ENCODE peak calls at places on chromosomes 3 and 15, in four cellular contexts. Y is K562, R is HepG2, L is GM12878. F is an unnamed sample.

GRCh38 chr15:42084465-42085235 is 9.7 kb downstream of the PLA2G4D start:
- DNase-seq in Y (peak), R (peak), L (no peak), F (peak)

GRCh38 chr3:18652781-18653180 is 227.6 kb upstream of the SATB1 start:
- DNase-seq in L (no peak), R (no peak), Y (no peak), F (no peak)

GRCh38 chr3:165011557-165011956 is 66.7 kb downstream of the SI start:
- DNase-seq in Y (no peak), L (no peak), R (no peak), F (no peak)

GRCh38 chr3:64971584-64971983 is 283.8 kb upstream of the ADAMTS9 start:
- DNase-seq in L (no peak), R (no peak), Y (no peak), F (no peak)

GRCh38 chr3:48478631-48479555 is 25.1 kb downstream of the SHISA5 start:
- DNase-seq in R (peak), Y (no peak), L (no peak), F (no peak)

GRCh38 chr3:50630916-50631315 is 14.0 kb downstream of the MAPKAPK3 start:
- DNase-seq in L (no peak), Y (no peak), R (no peak), F (no peak)

GRCh38 chr3:149134560-149134959 is 5.1 kb downstream of the HPS3 start:
- DNase-seq in Y (no peak), R (no peak), L (no peak), F (no peak)

GRCh38 chr3:124634210-124635168 is 95.8 kb upstream of the UMPS start:
- DNase-seq in Y (no peak), R (peak), L (no peak), F (peak)

GRCh38 chr3:116669576-116669975 is 40.0 kb upstream of the TUSC7 start:
- DNase-seq in L (no peak), R (no peak), Y (no peak), F (no peak)

GRCh38 chr3:111605016-111605415 is 9.9 kb upstream of the ZBED2 start:
- DNase-seq in L (no peak), Y (no peak), R (no peak), F (no peak)

GRCh38 chr15:35465763-35466162 is 80.2 kb downstream of the DPH6 start:
- DNase-seq in L (no peak), R (no peak), Y (no peak), F (no peak)

GRCh38 chr3:16884748-16885587 is at the start of gene PLCL2:
- DNase-seq in Y (peak), L (no peak), R (no peak), F (peak)

GRCh38 chr3:47018269-47018611 is 38.8 kb downstream of the NBEAL2 start:
- DNase-seq in R (peak), Y (no peak), L (no peak), F (no peak)

GRCh38 chr3:144772372-144772771 is 800.7 kb downstream of the DIPK2A start:
- DNase-seq in Y (no peak), R (no peak), L (no peak), F (no peak)
- TF ChIP-seq TCF7 in Y (no peak), R (no peak), L (no peak), F (no peak)

GRCh38 chr3:29823233-29823632 is 542.4 kb downstream of the RBMS3 start:
- DNase-seq in R (no peak), Y (no peak), L (no peak), F (no peak)
- TF ChIP-seq SP1 in R (no peak), Y (no peak), L (no peak), F (no peak)

DNA sequence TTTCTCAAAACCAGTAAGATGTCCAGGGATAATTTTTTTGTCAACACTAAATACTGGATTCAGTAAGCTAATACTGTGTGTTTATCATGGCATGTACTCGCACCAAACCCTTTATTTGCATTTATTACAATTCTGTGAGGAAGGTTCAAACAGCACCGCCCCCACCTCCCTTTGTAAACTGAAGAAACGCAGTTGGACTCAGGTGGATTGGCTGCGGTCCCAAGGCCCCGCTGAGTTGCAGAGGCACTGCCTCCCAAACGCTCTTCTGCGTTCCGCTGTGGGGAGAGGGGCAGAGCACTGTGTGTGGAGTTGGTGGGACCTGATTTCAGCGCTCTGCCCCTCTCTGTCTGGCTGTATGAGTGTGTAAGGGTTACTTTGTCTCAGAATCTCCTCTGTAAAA is 1.2 kb downstream of the RCCD1 start:
- DNase-seq in R (peak), Y (no peak), L (no peak), F (no peak)
- TF ChIP-seq TCF7 in R (no peak), Y (no peak), L (no peak), F (no peak)

GRCh38 chr3:45168451-45168850 is 22.3 kb upstream of the CDCP1 start:
- DNase-seq in L (no peak), R (no peak), Y (no peak), F (no peak)

GRCh38 chr3:45170071-45170470 is 23.9 kb upstream of the CDCP1 start:
- DNase-seq in R (no peak), L (no peak), Y (no peak), F (no peak)

GRCh38 chr3:45165497-45166282 is 19.5 kb upstream of the CDCP1 start:
- DNase-seq in L (no peak), R (no peak), Y (no peak), F (no peak)

GRCh38 chr3:45166283-45166879 is 20.2 kb upstream of the CDCP1 start:
- DNase-seq in R (no peak), L (no peak), Y (no peak), F (no peak)

DNA sequence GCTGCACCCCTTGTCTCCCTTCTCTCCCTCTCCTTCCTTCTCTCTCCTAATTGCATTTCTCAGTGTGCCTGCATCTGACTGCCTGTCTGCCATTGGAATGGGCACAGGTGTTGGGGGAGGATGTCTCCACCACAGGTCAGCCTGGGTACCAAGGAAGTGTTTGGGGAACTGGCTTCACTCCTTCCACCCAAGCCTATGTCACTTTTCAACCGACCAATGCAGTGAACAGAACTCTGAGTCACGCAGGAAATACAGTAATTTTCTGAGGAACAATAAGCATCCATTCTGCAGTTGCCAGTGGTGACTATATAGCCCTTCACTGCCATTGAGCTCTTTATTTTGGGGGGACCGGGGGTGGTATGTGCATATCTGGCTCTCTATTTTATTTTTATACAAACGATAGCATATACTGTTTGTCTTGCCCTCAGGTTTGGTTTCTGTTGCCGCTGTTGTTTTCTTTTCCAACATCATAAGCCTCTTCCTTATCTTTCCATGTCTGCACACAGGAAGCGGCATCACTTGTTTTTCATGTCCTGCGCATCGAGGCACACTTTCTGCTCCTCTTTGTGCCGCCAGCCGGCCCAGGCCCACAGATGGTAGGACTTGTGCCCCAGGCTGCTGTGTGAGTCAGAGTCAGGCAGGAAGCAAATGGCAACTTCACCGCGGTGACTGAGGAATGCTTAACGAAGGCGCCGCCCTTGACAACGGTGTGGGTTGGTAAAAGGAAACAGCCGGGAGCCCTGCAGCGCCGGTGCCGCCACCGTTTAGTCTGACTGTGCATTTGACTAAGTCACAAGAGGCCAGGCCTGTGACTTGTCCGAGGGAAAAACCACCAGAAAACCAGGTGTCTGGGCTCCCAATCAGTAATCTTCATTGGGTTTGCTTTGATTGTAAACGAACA is 21.1 kb upstream of the CDCP1 start:
- DNase-seq in Y (peak), L (no peak), R (no peak), F (peak)
- TF ChIP-seq SP1 in Y (peak), L (no peak), R (no peak), F (no peak)

GRCh38 chr3:146161725-146162047 is 702 bp upstream of the PLOD2 start:
- DNase-seq in Y (no peak), L (no peak), R (peak), F (no peak)
- TF ChIP-seq TCF7 in Y (no peak), L (no peak), R (no peak), F (no peak)

DNA sequence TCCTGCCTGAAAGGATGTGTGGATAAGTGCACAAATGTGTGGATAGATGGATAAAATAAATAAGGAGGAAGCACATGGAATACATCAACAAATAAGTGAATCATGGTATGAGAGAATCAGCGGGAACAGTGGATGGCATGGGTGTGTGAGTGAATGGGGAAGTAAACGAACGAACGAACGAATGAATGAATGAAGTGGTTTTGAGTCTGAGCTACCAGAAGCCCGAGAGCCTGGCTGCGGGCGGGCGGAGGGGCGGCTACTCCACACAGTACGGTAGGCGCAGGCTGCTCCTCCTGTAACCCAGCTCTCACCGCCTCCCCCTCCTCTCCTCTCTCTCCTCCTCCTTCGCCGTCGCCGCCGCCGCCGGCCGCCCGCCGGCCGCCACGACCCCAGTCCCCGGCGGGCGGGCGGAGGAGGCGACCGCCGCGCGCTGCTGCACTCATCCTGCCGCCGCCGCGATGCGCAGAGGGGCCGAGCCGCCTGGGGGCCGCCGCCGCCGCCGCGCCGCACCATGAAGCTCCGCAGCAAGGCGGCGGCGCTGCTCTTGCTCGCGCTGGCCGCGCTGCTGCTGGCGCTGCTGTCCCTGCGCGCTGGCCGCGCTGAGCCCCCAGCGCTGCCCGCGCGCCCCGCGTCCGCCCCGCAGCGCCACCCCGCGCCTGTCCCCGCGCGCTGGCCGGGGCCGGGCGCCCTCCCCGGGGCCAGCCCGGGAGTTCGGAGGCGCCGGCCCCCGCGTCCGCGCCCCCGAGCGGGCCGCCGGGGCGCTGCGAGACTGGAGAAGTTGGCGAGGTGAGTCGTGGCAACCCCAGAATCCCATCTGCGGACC is at the start of gene GXYLT2:
- DNase-seq in R (peak), Y (peak), L (no peak), F (peak)
- TF ChIP-seq SP1 in R (no peak), Y (no peak), L (no peak), F (no peak)

DNA sequence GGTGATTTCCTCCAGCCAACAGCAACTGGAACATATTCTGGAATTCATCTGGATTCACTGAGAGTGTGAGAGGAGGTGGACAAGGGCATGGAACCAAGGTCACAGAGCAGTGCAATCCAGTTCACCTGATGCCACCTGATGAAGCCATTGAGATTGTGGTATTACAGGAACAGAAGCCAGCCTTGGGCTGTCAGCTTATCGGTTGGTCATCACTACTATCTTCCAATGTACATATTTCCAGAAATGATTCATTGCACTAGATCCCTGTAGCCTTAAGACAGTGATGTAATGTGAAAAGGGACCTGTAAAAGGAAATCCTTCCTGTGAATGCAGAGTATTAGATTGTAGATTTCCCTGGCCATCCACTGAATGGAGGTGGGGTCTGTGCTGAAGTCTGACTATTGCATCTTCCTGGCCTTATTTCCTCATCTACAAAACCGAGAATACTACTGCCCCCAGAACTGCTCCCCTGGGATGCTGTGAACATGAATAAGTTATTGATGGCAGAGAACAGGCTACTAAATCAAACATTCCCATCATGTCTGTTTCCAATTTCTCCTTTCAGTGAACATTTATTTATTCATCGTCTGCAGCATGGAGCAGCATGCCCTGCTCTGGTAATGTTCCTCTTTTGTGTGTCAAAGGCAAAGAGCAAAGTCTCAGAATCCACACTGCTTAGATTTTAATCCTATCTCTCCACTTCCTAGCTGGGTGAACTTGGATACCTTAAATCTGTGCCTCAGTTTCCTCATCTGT is 47.4 kb upstream of the TPM1 start:
- DNase-seq in L (no peak), Y (no peak), R (no peak), F (no peak)
- TF ChIP-seq TCF7 in L (no peak), Y (no peak), R (no peak), F (no peak)

GRCh38 chr3:129629011-129629410 is 22.5 kb upstream of the PLXND1 start:
- DNase-seq in R (no peak), Y (no peak), L (no peak), F (no peak)

GRCh38 chr3:129628169-129628522 is 21.7 kb upstream of the PLXND1 start:
- DNase-seq in L (no peak), R (no peak), Y (no peak), F (no peak)

GRCh38 chr3:129625071-129625874 is 18.8 kb upstream of the PLXND1 start:
- DNase-seq in R (no peak), L (no peak), Y (no peak), F (peak)

GRCh38 chr3:129627350-129628168 is 21.1 kb upstream of the PLXND1 start:
- DNase-seq in R (peak), L (peak), Y (no peak), F (peak)

DNA sequence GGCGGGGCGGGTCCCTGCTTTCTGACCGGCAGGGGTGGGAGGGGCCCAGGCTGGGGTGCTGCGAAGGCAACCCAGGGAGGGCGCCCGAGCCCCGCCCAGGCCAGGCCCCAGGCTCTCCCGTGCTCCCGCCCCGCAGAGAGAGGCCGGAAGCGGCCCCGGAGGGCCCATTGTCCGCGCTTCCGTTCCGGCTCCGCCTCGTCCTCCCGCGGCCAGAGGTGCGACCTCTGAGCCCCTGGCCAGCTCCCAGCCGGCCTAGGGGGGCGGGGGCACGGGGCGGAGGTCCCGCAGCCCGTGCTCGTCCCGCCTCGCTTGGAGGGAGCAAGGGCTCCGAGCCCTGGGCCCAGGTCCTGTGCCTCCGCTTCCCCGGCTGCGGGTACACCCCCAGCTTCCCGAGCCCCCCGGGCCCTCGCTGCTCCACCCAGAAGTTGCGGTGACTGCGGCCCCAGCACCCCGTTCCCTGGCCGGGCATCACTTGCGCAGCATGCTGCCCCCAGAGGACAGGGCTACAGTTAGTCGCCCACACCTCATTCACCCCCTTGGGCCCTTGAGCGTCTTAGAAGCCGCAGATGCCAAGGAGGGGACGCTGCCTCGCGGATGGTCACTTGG is 20.4 kb upstream of the PLXND1 start:
- DNase-seq in L (no peak), R (peak), Y (peak), F (peak)
- TF ChIP-seq SP1 in L (no peak), R (no peak), Y (no peak), F (peak)

GRCh38 chr3:170477395-170477794 is 58.7 kb downstream of the CLDN11 start:
- DNase-seq in Y (no peak), R (no peak), L (no peak), F (no peak)
- TF ChIP-seq TCF7 in Y (no peak), R (no peak), L (no peak), F (no peak)